ENCODE peak calls at places on chromosomes 7 and 10, in five cellular contexts. L is ovary; Z is BE2C; I is CD8-positive, alpha-beta T cell; A is heart left ventricle. N is an unnamed sample.

GRCh38 chr7:108525327-108525984 is 479 bp downstream of the PNPLA8 start:
- DNase-seq in L (no peak), Z (no peak), A (peak), I (no peak), N (peak)

GRCh38 chr10:32982293-32982709 is 24.3 kb upstream of the ITGB1 start:
- DNase-seq in Z (no peak), I (no peak), A (no peak), L (no peak), N (no peak)

GRCh38 chr7:9083837-9084236 is 650.4 kb downstream of the NXPH1 start:
- DNase-seq in A (no peak), I (no peak), Z (peak), L (no peak), N (no peak)

GRCh38 chr10:126921974-126922525 is 16.8 kb downstream of the DOCK1 start:
- DNase-seq in L (no peak), A (no peak), Z (no peak), I (no peak), N (peak)

GRCh38 chr10:27525819-27526218 is 21.7 kb downstream of the RAB18 start:
- DNase-seq in I (no peak), A (no peak), Z (no peak), L (no peak), N (no peak)

GRCh38 chr7:50795253-50795652 is 12.6 kb upstream of the GRB10 start:
- DNase-seq in I (no peak), Z (no peak), L (no peak), A (no peak), N (no peak)

GRCh38 chr10:72637398-72637857 is 11.5 kb upstream of the MICU1 start:
- DNase-seq in Z (no peak), L (no peak), A (no peak), I (no peak), N (no peak)

GRCh38 chr10:86657396-86658011 is 3.2 kb downstream of the OPN4 start:
- DNase-seq in A (peak), L (peak), Z (no peak), I (no peak), N (no peak)

GRCh38 chr7:879706-880105 is 3.4 kb downstream of the GET4 start:
- DNase-seq in L (no peak), I (no peak), A (peak), Z (no peak), N (no peak)

GRCh38 chr10:101625821-101626412 is 37.8 kb downstream of the DPCD start:
- DNase-seq in A (no peak), I (no peak), L (no peak), Z (no peak), N (no peak)

GRCh38 chr7:20306499-20306946 is 24.2 kb upstream of the ITGB8 start:
- DNase-seq in I (no peak), L (no peak), A (no peak), Z (no peak), N (peak)

GRCh38 chr7:491958-492713 is 27.5 kb downstream of the PDGFA start:
- DNase-seq in A (peak), Z (no peak), L (no peak), I (no peak), N (no peak)

GRCh38 chr10:114665873-114666272 is 7.8 kb upstream of the ABLIM1 start:
- DNase-seq in L (no peak), Z (no peak), I (no peak), A (no peak), N (no peak)

GRCh38 chr10:32004161-32004591 is 52.0 kb downstream of the KIF5B start:
- DNase-seq in L (peak), Z (peak), A (no peak), I (no peak), N (no peak)

DNA sequence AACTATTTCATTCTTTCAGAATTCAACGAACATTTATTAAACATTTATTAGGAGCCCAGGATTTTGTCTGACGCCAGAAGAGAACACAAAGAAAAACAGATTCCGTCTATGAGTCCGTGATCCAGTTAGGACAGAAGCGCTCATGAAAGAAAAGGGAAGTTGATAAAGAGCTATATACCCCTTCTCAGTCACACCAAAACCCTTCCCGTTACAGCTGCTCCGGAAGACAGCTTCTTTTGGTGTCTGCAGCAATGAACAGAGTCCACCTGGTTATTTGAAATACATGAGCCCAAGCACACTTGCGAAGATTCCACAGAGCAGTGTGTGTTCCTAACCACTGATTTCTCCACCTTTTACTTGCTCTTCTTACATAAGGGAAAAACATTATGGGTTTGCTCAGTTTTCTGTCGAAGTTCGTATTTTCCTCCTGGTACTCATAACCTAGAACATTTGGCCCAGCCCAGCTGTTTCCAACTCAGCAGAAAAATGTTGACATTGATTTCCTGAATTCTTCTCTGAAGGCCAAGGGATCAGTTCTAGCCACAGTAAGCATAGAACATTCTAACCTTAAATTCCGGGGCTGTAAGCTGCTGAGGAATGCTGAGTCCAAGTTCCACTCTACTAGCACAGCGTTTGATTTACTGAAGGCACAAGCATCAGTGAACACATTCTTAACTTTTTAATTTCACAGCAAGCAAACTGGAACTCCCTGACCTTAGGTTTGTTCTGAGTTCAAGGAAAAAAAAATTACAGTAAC is 206.5 kb downstream of the SORCS1 start:
- DNase-seq in A (no peak), I (no peak), Z (no peak), L (no peak), N (peak)
- H3K4me3 ChIP-seq in A (no peak), I (no peak), Z (no peak), L (no peak), N (no peak)

GRCh38 chr10:132144086-132144485 is 42.7 kb upstream of the DPYSL4 start:
- DNase-seq in Z (peak), I (no peak), L (peak), A (peak), N (no peak)

GRCh38 chr10:132141076-132141475 is 45.7 kb upstream of the DPYSL4 start:
- DNase-seq in I (no peak), L (peak), A (peak), Z (peak), N (no peak)

GRCh38 chr10:132143162-132143561 is 43.6 kb upstream of the DPYSL4 start:
- DNase-seq in Z (peak), I (no peak), A (peak), L (peak), N (no peak)

GRCh38 chr10:132141526-132142395 is 45.0 kb upstream of the DPYSL4 start:
- DNase-seq in I (no peak), A (peak), Z (peak), L (peak), N (no peak)

DNA sequence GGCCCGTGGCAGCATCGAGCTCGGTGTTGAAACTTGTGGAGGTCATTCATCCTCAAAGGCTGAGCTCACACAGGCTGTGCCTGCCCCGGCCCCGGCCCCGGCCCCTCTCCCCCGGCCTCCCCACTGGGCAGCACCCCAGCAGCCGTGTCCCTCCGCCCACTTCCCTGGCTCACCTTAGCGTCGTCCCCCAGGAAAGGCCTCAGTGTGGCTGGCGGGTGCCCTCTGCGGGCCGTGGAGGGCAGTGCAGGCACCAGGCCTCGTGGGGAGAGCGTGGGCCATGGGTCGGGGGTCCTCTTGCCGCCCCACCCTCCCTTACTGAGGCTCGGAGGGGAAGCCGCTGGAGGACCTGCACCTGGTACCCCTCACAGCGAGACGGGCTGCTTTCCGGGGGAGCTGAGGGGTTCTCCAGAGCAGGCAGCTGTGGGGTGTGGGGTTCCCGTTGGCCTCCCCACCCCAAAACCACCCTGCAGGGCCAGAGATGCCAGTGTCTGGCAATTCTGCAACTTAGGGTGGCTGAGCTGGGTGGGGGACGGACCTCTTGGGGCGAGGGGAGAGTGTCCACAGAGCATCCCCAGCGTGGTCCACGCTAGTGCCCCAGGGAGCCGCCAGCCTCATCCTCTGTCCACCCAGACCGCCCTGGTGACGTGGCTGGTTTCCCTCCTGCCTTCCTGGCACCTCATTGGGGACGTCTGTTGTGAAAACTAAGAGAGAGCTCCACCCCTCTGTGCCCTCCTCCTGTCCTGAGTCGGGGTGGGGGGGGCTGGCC is 44.2 kb upstream of the DPYSL4 start:
- DNase-seq in A (peak), Z (peak), L (peak), I (peak), N (no peak)
- TF ChIP-seq CTCF in A (peak), Z (peak), L (peak), I (peak), N (peak)

DNA sequence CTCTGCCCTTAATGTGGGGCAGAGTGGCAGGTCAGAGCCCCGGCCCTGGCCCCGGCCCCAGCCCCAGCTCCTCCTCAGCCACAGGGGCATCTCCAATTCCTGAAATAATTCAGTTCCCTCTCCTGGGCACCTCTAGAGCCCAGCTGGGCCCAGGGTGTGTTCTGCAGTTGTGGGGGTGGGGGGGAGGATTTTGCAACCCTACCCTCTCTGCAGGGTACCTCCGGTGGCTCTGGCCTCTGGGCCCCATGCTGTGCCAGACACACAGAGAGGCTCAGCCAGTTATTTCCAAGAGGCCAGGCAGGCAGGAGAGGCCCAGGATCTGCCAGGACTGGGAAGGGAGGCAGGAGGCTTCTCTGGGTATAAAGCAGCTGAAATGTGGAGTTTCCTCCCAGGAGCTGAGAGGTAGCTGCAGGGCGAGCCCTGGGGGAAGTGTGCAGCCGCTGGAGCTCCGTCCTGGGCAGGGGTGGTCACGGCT is 47.9 kb downstream of the PWWP2B start:
- DNase-seq in I (no peak), Z (no peak), L (no peak), A (peak), N (no peak)
- H3K4me3 ChIP-seq in I (no peak), Z (no peak), L (no peak), A (no peak), N (no peak)

DNA sequence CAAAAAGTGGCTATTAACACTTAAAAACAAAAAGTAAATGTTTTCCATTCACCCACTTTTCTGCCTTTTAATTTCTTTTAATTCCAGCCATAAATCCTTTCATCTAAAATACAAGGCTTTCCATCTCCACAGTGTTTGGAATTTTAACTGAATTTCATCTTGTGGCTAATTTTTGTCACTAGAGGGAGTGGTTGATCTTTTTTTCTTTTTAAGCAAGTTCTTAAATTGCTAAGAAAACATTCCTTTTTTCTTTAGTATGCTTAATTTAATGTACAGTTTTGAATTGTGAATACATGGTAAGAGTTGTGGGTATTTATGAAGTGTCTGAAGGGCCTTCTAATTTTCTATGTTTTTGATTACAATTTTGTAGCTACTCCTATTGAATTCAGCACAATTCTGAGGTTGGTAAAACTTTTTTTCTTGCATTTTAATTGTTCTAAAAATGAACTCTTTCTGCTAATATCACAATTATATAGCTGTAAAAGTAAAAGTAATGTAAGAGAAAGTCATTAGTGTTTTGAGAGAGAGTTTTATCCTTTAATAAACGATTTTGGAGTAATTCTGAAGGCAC is 54.9 kb upstream of the ANK3 start:
- DNase-seq in Z (no peak), A (no peak), L (no peak), I (no peak), N (no peak)
- TF ChIP-seq CTCF in Z (peak), A (peak), L (peak), I (no peak), N (peak)

DNA sequence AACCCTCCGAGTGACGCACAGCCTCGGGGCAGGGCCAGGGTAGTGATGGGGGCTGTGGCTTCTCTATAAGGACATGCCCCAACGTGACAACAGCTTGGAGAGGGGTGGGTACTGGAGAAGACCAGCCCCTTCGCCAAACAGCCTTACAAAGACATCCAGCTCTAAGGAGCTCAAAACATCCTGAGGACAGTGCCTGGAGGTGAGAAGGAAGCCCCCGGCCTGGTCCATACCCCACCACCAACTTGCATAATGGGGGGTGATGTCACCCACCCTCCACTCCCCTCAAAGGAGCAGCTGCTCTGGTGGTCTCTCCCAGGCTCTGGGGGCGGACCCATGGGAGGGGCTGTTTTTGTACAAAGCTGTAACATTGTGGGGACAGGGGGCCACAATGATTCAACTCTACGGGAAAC is 15.1 kb downstream of the PRSS2 start:
- DNase-seq in A (no peak), Z (no peak), I (peak), L (no peak), N (no peak)
- H3K4me3 ChIP-seq in A (no peak), Z (no peak), I (peak), L (no peak), N (no peak)

GRCh38 chr7:132576723-132577089 is 436 bp upstream of the PLXNA4 start:
- DNase-seq in A (no peak), Z (no peak), I (no peak), L (no peak), N (no peak)

GRCh38 chr7:132578826-132579225 is 2.6 kb upstream of the PLXNA4 start:
- DNase-seq in L (no peak), I (no peak), Z (no peak), A (no peak), N (no peak)

GRCh38 chr7:132575987-132576722 is at the start of gene PLXNA4:
- DNase-seq in A (no peak), I (no peak), Z (peak), L (peak), N (no peak)

GRCh38 chr7:132578050-132578370 is 1.7 kb upstream of the PLXNA4 start:
- DNase-seq in A (no peak), L (no peak), I (no peak), Z (no peak), N (no peak)

GRCh38 chr7:132577206-132578049 is 1.2 kb upstream of the PLXNA4 start:
- DNase-seq in Z (peak), L (peak), A (peak), I (no peak), N (no peak)
- TF ChIP-seq CTCF in Z (peak), L (no peak), A (no peak), I (no peak), N (peak)

N was measured in epithelial cell of proximal tubule.